ENCODE peak calls at places on chromosomes 3 and 15, in four cellular contexts. X is upper lobe of left lung, T is A549, Y is tibial nerve. K is an unnamed sample.

GRCh38 chr15:71997691-71998090 is 120.3 kb downstream of the MYO9A start:
- DNase-seq in Y (no peak), X (no peak), T (no peak), K (no peak)

GRCh38 chr15:60476713-60477112 is 2.2 kb downstream of the ICE2 start:
- DNase-seq in Y (no peak), X (no peak), T (no peak), K (no peak)

GRCh38 chr3:100941046-100941445 is 52.2 kb downstream of the ABI3BP start:
- DNase-seq in X (no peak), Y (no peak), T (no peak), K (peak; percentile 47)

GRCh38 chr15:71274448-71274798 is 159.2 kb downstream of the THSD4 start:
- DNase-seq in T (no peak), X (no peak), Y (no peak), K (no peak)

GRCh38 chr3:16205156-16205870 is 30.8 kb downstream of the GALNT15 start:
- DNase-seq in Y (no peak), X (no peak), T (no peak), K (no peak)

GRCh38 chr3:196528639-196529233 is 13.6 kb upstream of the SMCO1 start:
- DNase-seq in X (peak; percentile 97), Y (no peak), T (peak; percentile 75), K (peak; percentile 66)

GRCh38 chr3:20043398-20043797 is 3.2 kb downstream of the KAT2B start:
- DNase-seq in X (peak; percentile 46), Y (peak; percentile 78), T (no peak), K (peak; percentile 78)

GRCh38 chr3:183291511-183292031 is 38.5 kb downstream of the B3GNT5 start:
- DNase-seq in T (peak; percentile 45), X (no peak), Y (no peak), K (no peak)

GRCh38 chr15:97566957-97567356 is 393.5 kb upstream of the ARRDC4 start:
- DNase-seq in X (no peak), Y (no peak), T (no peak), K (no peak)

GRCh38 chr3:62164746-62165145 is 208.6 kb downstream of the FEZF2 start:
- DNase-seq in X (no peak), Y (no peak), T (no peak), K (no peak)

GRCh38 chr3:123884258-123884831 is at the start of gene MYLK:
- DNase-seq in X (peak; percentile 88), Y (no peak), T (peak; percentile 93), K (peak; percentile 44)

DNA sequence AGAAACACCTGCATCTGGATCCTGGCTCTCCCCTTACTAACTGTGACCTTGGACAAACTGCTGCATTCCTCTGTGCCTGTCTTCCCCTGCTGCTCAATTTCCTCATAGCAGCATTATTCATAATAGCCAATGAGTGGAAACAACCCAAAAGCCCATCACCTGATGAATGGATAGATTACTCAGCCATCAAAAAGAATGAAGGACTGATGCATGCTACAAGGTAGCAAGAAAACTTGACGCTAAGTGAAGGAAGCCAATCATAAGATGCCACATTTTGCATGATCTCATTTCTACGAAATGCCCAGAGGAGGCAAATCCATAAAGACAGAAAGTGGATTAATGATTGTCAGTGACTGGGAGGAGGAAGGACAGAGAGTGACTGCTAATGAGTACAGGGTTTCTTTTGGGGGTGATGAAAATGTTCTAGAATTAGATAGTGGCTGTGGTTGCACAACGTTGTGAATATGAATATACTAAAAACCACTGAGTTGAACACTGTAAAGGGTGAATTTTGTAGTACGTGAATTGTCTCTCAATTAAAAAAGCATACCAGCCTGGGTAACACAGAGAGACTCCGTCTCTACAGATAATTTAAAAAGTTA is 11.2 kb downstream of the IGDCC4 start:
- DNase-seq in X (no peak), T (peak; percentile 78), Y (no peak), K (no peak)
- TF ChIP-seq EP300 in X (no peak), T (no peak), Y (no peak), K (no peak)

GRCh38 chr3:8421267-8421666 is 80.4 kb upstream of the LMCD1 start:
- DNase-seq in X (no peak), T (no peak), Y (no peak), K (no peak)

GRCh38 chr3:8413337-8413926 is 88.2 kb upstream of the LMCD1 start:
- DNase-seq in X (no peak), T (no peak), Y (no peak), K (no peak)

GRCh38 chr3:8421711-8422110 is 79.9 kb upstream of the LMCD1 start:
- DNase-seq in X (no peak), Y (no peak), T (no peak), K (no peak)

GRCh38 chr3:8420613-8421012 is 81.0 kb upstream of the LMCD1 start:
- DNase-seq in T (no peak), X (no peak), Y (no peak), K (no peak)

DNA sequence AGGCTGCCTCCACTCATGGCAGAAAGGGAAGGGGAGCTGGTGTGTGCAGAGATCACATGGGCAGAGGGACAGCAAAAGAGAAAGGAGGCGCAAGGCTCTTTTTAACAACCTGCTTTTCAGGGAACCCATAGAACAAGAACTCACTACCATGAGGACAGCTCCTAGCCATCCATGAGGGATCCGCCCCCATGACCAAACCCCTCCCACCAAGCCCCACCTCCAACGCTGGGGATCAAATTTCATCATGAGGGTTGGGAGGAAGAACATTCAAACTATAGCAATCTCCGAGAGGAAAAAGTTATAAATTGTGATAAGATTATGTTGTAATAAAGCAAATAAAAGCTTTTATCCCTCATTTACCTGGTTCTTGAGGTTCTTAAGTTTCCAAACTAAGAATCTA is 84.7 kb upstream of the LMCD1 start:
- DNase-seq in T (peak; percentile 7), Y (no peak), X (no peak), K (peak; percentile 23)
- H3K4me3 ChIP-seq in T (no peak overlapping the region), Y (no peak overlapping the region), X (no peak overlapping the region), K (no peak overlapping the region)

GRCh38 chr3:53239800-53240199 is 16.0 kb downstream of the TKT start:
- DNase-seq in X (no peak), Y (no peak), T (no peak), K (no peak)
- H3K4me1 ChIP-seq in X (peaks cover 93% of the 10 kb centered on the region), Y (peaks cover 64% of the 10 kb centered on the region), T (peaks cover 97% of the 10 kb centered on the region), K (peaks cover 18% of the 10 kb centered on the region)

GRCh38 chr3:193744822-193745684 is 152.0 kb downstream of the OPA1 start:
- DNase-seq in Y (no peak), X (no peak), T (no peak), K (no peak)

GRCh38 chr3:193746832-193747231 is 153.8 kb downstream of the OPA1 start:
- DNase-seq in X (no peak), T (no peak), Y (no peak), K (no peak)

GRCh38 chr3:193743702-193744047 is 150.7 kb downstream of the OPA1 start:
- DNase-seq in T (peak; percentile 19), Y (no peak), X (no peak), K (no peak)

GRCh38 chr3:193742628-193743027 is 149.6 kb downstream of the OPA1 start:
- DNase-seq in X (no peak), T (no peak), Y (no peak), K (no peak)

DNA sequence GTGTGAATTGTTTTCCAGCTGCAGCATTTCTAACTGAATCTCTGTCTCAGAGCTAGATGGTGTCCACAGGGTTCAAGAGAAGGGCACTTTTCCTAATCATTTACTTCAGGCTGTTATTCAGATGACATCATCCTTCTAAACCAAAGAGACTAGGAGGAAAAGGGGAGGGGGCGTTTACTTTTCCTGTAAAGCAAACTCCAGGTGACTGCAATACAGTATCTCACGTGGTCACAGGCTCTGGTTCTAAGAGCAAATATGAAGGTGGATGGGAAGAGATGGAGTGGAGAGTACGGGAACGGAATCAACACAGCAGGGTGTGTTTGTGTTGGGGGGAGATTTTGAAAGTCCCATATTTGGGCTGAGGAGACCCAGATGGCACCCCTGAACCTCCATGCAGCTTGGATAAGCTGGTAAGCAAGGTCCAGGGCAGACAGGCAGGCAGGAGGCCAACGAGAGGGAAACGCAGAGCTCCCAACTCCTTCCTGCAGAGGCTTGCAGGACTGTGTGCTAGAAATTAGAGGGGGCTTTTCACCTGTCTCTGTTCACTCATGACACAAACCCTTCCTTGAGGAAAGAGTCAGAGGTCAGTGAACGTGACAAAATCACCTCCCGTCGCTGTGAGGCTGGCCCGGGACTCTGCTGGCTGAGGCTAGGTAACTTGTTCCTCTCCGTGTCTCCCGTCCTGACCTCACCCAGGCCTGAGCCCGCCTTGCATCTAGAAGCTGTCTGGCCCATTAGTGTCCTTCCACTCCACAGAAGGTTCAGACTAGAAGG is 151.2 kb downstream of the OPA1 start:
- DNase-seq in T (peak; percentile 63), Y (no peak), X (no peak), K (no peak)
- TF ChIP-seq EP300 in T (no peak), Y (no peak), X (no peak), K (no peak)

DNA sequence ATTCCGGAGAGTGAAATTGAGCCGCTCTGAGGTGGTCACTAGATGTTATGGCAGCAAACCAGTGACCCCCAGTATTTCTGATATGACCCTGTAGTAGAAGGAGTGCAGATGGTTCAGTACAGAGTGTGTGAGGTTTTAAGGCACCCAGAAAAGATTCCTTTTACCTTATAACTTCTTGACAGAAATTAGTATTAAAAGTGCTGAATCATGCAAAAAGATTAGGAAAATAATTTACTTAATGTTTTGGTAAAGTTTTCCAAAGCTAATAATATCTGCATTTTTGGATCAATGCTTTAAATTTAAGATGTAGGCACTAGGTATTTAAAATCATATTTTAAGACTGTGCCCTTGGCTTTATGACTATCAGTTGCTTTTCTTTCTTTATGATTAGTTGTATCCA is 241.8 kb upstream of the TOPAZ1 start:
- DNase-seq in T (no peak), Y (no peak), X (no peak), K (no peak)
- H3K4me3 ChIP-seq in T (peak overlapping the region; percentile 83), Y (peak overlapping the region; percentile 62), X (no peak overlapping the region), K (no peak overlapping the region)

GRCh38 chr3:52406791-52407510 is 38.0 kb downstream of the SEMA3G start:
- DNase-seq in Y (no peak), X (no peak), T (no peak), K (peak; percentile 37)

GRCh38 chr3:52407779-52408178 is 37.1 kb downstream of the SEMA3G start:
- DNase-seq in X (no peak), T (no peak), Y (no peak), K (peak; percentile 50)

GRCh38 chr3:52405601-52406115 is 39.2 kb downstream of the SEMA3G start:
- DNase-seq in X (no peak), Y (no peak), T (no peak), K (no peak)

GRCh38 chr3:52405066-52405465 is 39.8 kb downstream of the SEMA3G start:
- DNase-seq in X (no peak), T (no peak), Y (no peak), K (peak; percentile 31)

DNA sequence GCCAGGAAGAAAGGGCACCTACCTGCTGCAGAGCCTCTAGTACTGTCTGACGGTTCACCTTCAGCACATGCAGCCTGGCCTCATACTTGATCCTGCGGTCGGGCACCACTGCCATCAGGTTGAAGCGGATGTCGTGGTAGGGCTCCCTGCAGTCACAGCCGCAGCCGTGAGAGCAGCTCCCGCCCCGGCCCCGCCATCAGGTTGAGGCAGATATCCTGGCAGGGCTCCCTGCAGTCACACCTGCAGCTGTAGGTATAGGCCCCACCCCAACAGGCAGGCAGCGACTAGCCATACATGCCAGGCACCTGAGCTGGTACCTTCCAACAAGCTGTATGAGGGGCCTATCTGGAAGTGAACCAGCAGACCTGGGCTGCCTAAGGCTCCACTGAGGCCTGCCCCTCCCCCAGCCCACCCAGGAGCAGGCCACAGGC is 38.7 kb downstream of the SEMA3G start:
- DNase-seq in T (no peak), X (no peak), Y (no peak), K (peak; percentile 38)
- H3K4me1 ChIP-seq in T (peaks cover 10% of the 10 kb centered on the region), X (peaks cover 21% of the 10 kb centered on the region), Y (peaks cover 40% of the 10 kb centered on the region), K (peaks cover 3% of the 10 kb centered on the region)

K was measured in ovary.